ENCODE peak calls at places on chromosomes 4 and X, in six cellular contexts. One of them, this sample, is unnamed.

GRCh38 chr4:84878090-84878489 is 88.4 kb downstream of the WDFY3 start:
- DNase-seq in K562: no peak
- DNase-seq in HepG2: no peak
- DNase-seq in A549: no peak
- DNase-seq in endothelial cell of umbilical vein: peak
- DNase-seq in GM12878: no peak
- DNase-seq in this sample: no peak

GRCh38 chr4:113052379-113052951 is 3.0 kb downstream of the ANK2 start:
- DNase-seq in HepG2: no peak
- DNase-seq in K562: no peak
- DNase-seq in endothelial cell of umbilical vein: no peak
- DNase-seq in A549: no peak
- DNase-seq in GM12878: peak
- DNase-seq in this sample: peak

GRCh38 chr4:78213218-78213617 is 156.1 kb downstream of the FRAS1 start:
- DNase-seq in A549: no peak
- DNase-seq in K562: no peak
- DNase-seq in HepG2: no peak
- DNase-seq in GM12878: no peak
- DNase-seq in endothelial cell of umbilical vein: no peak
- DNase-seq in this sample: no peak

GRCh38 chrX:53321216-53321942 is 40.0 kb upstream of the IQSEC2 start:
- DNase-seq in GM12878: no peak
- DNase-seq in K562: peak
- DNase-seq in endothelial cell of umbilical vein: no peak
- DNase-seq in HepG2: no peak
- DNase-seq in A549: no peak
- DNase-seq in this sample: peak

GRCh38 chr4:29972121-29972520 is 748.0 kb upstream of the PCDH7 start:
- DNase-seq in HepG2: no peak
- DNase-seq in endothelial cell of umbilical vein: no peak
- DNase-seq in K562: no peak
- DNase-seq in GM12878: no peak
- DNase-seq in A549: no peak
- DNase-seq in this sample: no peak

GRCh38 chr4:185592845-185593488 is 57.7 kb upstream of the PDLIM3 start:
- DNase-seq in GM12878: no peak
- DNase-seq in K562: no peak
- DNase-seq in endothelial cell of umbilical vein: no peak
- DNase-seq in A549: peak
- DNase-seq in HepG2: no peak
- DNase-seq in this sample: no peak

GRCh38 chr4:52976523-52977230 is 114.6 kb downstream of the RASL11B start:
- DNase-seq in GM12878: no peak
- DNase-seq in endothelial cell of umbilical vein: peak
- DNase-seq in A549: no peak
- DNase-seq in K562: no peak
- DNase-seq in HepG2: no peak
- DNase-seq in this sample: no peak

GRCh38 chr4:76388160-76388908 is 32.6 kb downstream of the CCDC158 start:
- DNase-seq in GM12878: no peak
- DNase-seq in A549: peak
- DNase-seq in HepG2: peak
- DNase-seq in endothelial cell of umbilical vein: no peak
- DNase-seq in K562: no peak
- DNase-seq in this sample: no peak

GRCh38 chrX:41923257-41923924 is at the start of gene CASK:
- DNase-seq in HepG2: peak
- DNase-seq in endothelial cell of umbilical vein: peak
- DNase-seq in K562: peak
- DNase-seq in GM12878: peak
- DNase-seq in A549: peak
- DNase-seq in this sample: peak

GRCh38 chr4:78297075-78297815 is 240.1 kb downstream of the FRAS1 start:
- DNase-seq in GM12878: peak
- DNase-seq in A549: no peak
- DNase-seq in HepG2: no peak
- DNase-seq in endothelial cell of umbilical vein: no peak
- DNase-seq in K562: no peak
- DNase-seq in this sample: no peak

GRCh38 chr4:184355111-184355604 is 119.2 kb downstream of the IRF2 start:
- DNase-seq in K562: peak
- DNase-seq in endothelial cell of umbilical vein: peak
- DNase-seq in HepG2: peak
- DNase-seq in A549: peak
- DNase-seq in GM12878: peak
- DNase-seq in this sample: peak

GRCh38 chrX:44344687-44345086 is 1.2 kb upstream of the EFHC2 start:
- DNase-seq in K562: peak
- DNase-seq in HepG2: no peak
- DNase-seq in GM12878: no peak
- DNase-seq in A549: no peak
- DNase-seq in endothelial cell of umbilical vein: no peak
- DNase-seq in this sample: peak

GRCh38 chr4:54320826-54321320 is 91.8 kb downstream of the PDGFRA start:
- DNase-seq in endothelial cell of umbilical vein: no peak
- DNase-seq in K562: no peak
- DNase-seq in GM12878: no peak
- DNase-seq in A549: no peak
- DNase-seq in HepG2: no peak
- DNase-seq in this sample: no peak

GRCh38 chrX:74578137-74578536 is 36.3 kb downstream of the RLIM start:
- DNase-seq in GM12878: no peak
- DNase-seq in K562: no peak
- DNase-seq in endothelial cell of umbilical vein: no peak
- DNase-seq in HepG2: no peak
- DNase-seq in A549: no peak
- DNase-seq in this sample: no peak

GRCh38 chrX:41384041-41384705 is 50.2 kb downstream of the DDX3X start:
- DNase-seq in K562: peak
- DNase-seq in GM12878: no peak
- DNase-seq in endothelial cell of umbilical vein: no peak
- DNase-seq in HepG2: no peak
- DNase-seq in A549: peak
- DNase-seq in this sample: peak

GRCh38 chr4:2256781-2257191 is 5.1 kb downstream of the MXD4 start:
- DNase-seq in endothelial cell of umbilical vein: peak
- DNase-seq in A549: no peak
- DNase-seq in HepG2: no peak
- DNase-seq in GM12878: no peak
- DNase-seq in K562: no peak
- DNase-seq in this sample: no peak

GRCh38 chr4:58590714-58591113 is 1480.5 kb upstream of the IGFBP7 start:
- DNase-seq in A549: no peak
- DNase-seq in endothelial cell of umbilical vein: no peak
- DNase-seq in GM12878: no peak
- DNase-seq in HepG2: no peak
- DNase-seq in K562: no peak
- DNase-seq in this sample: no peak

GRCh38 chr4:121138014-121138413 is 26.1 kb downstream of the TNIP3 start:
- DNase-seq in A549: no peak
- DNase-seq in endothelial cell of umbilical vein: no peak
- DNase-seq in GM12878: no peak
- DNase-seq in K562: no peak
- DNase-seq in HepG2: no peak
- DNase-seq in this sample: no peak

GRCh38 chr4:21304061-21304541 is 603.8 kb downstream of the PACRGL start:
- DNase-seq in HepG2: no peak
- DNase-seq in A549: no peak
- DNase-seq in GM12878: no peak
- DNase-seq in K562: no peak
- DNase-seq in endothelial cell of umbilical vein: no peak
- DNase-seq in this sample: no peak

GRCh38 chrX:57772637-57773036 is 92.6 kb upstream of the NLRP2B start:
- DNase-seq in GM12878: no peak
- DNase-seq in HepG2: no peak
- DNase-seq in endothelial cell of umbilical vein: no peak
- DNase-seq in A549: peak
- DNase-seq in K562: no peak
- DNase-seq in this sample: peak

GRCh38 chr4:122873146-122873545 is 46.5 kb downstream of the FGF2 start:
- DNase-seq in K562: no peak
- DNase-seq in endothelial cell of umbilical vein: no peak
- DNase-seq in A549: peak
- DNase-seq in HepG2: no peak
- DNase-seq in GM12878: no peak
- DNase-seq in this sample: no peak

GRCh38 chr4:122875949-122876348 is 46.4 kb downstream of the NUDT6 start:
- DNase-seq in HepG2: no peak
- DNase-seq in endothelial cell of umbilical vein: no peak
- DNase-seq in A549: no peak
- DNase-seq in GM12878: no peak
- DNase-seq in K562: no peak
- DNase-seq in this sample: no peak

GRCh38 chr4:122873752-122874151 is 47.1 kb downstream of the FGF2 start:
- DNase-seq in K562: no peak
- DNase-seq in endothelial cell of umbilical vein: peak
- DNase-seq in GM12878: no peak
- DNase-seq in A549: peak
- DNase-seq in HepG2: no peak
- DNase-seq in this sample: no peak

GRCh38 chr4:122876456-122876855 is 45.9 kb downstream of the NUDT6 start:
- DNase-seq in A549: no peak
- DNase-seq in endothelial cell of umbilical vein: no peak
- DNase-seq in K562: no peak
- DNase-seq in HepG2: no peak
- DNase-seq in GM12878: no peak
- DNase-seq in this sample: no peak

DNA sequence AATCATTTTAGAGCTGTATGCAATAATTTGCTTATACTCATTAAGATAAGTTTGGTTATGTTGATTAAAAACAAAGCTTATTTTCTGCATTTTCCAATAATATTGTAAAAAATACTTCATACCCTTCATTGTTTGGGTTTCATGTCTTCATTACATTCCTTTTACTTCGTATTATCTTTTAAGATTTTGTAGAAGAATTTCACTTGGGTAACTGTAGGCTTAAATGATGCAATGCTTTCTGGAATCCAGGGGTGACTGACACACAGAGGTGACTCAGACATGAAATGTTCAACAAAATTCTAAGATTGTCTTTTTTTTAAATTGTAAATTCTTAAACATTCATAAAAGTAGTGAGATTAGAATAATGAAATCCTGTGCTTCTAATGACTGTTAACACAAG is 47.6 kb downstream of the FGF2 start:
- DNase-seq in endothelial cell of umbilical vein: peak
- DNase-seq in HepG2: peak
- DNase-seq in K562: no peak
- DNase-seq in GM12878: no peak
- DNase-seq in A549: peak
- DNase-seq in this sample: peak
- H3K4me3 ChIP-seq in endothelial cell of umbilical vein: no peak
- H3K4me3 ChIP-seq in HepG2: no peak
- H3K4me3 ChIP-seq in K562: no peak
- H3K4me3 ChIP-seq in GM12878: no peak
- H3K4me3 ChIP-seq in A549: peak
- H3K4me3 ChIP-seq in this sample: no peak

GRCh38 chrX:153640736-153641574 is 6.0 kb upstream of the DUSP9 start:
- DNase-seq in A549: no peak
- DNase-seq in endothelial cell of umbilical vein: no peak
- DNase-seq in K562: no peak
- DNase-seq in HepG2: no peak
- DNase-seq in GM12878: no peak
- DNase-seq in this sample: no peak
- TF ChIP-seq MYC in A549: no peak
- TF ChIP-seq MYC in endothelial cell of umbilical vein: no peak
- TF ChIP-seq MYC in K562: no peak
- TF ChIP-seq MYC in HepG2: no peak
- TF ChIP-seq MYC in GM12878: no peak
- TF ChIP-seq MYC in this sample: no peak

GRCh38 chr4:176261481-176261880 is 7.5 kb downstream of the ASB5 start:
- DNase-seq in K562: no peak
- DNase-seq in A549: no peak
- DNase-seq in GM12878: no peak
- DNase-seq in HepG2: no peak
- DNase-seq in endothelial cell of umbilical vein: no peak
- DNase-seq in this sample: no peak

GRCh38 chr4:176258135-176258534 is 10.9 kb downstream of the ASB5 start:
- DNase-seq in K562: no peak
- DNase-seq in A549: no peak
- DNase-seq in HepG2: no peak
- DNase-seq in endothelial cell of umbilical vein: no peak
- DNase-seq in GM12878: no peak
- DNase-seq in this sample: no peak

GRCh38 chr4:176262243-176262642 is 6.8 kb downstream of the ASB5 start:
- DNase-seq in A549: no peak
- DNase-seq in endothelial cell of umbilical vein: no peak
- DNase-seq in HepG2: no peak
- DNase-seq in GM12878: peak
- DNase-seq in K562: no peak
- DNase-seq in this sample: no peak

GRCh38 chr4:176259330-176260090 is 9.5 kb downstream of the ASB5 start:
- DNase-seq in GM12878: no peak
- DNase-seq in K562: no peak
- DNase-seq in A549: no peak
- DNase-seq in HepG2: no peak
- DNase-seq in endothelial cell of umbilical vein: no peak
- DNase-seq in this sample: no peak

GRCh38 chr4:176261018-176261417 is 8.0 kb downstream of the ASB5 start:
- DNase-seq in GM12878: no peak
- DNase-seq in K562: no peak
- DNase-seq in HepG2: no peak
- DNase-seq in A549: no peak
- DNase-seq in endothelial cell of umbilical vein: no peak
- DNase-seq in this sample: no peak
- H3K4me3 ChIP-seq in GM12878: no peak
- H3K4me3 ChIP-seq in K562: no peak
- H3K4me3 ChIP-seq in HepG2: no peak
- H3K4me3 ChIP-seq in A549: no peak
- H3K4me3 ChIP-seq in endothelial cell of umbilical vein: no peak
- H3K4me3 ChIP-seq in this sample: no peak

GRCh38 chrX:143429831-143430230 is 87.4 kb downstream of the SPANXN3 start:
- DNase-seq in HepG2: no peak
- DNase-seq in GM12878: no peak
- DNase-seq in K562: no peak
- DNase-seq in A549: no peak
- DNase-seq in endothelial cell of umbilical vein: no peak
- DNase-seq in this sample: no peak

GRCh38 chrX:143429021-143429570 is 88.2 kb downstream of the SPANXN3 start:
- DNase-seq in A549: no peak
- DNase-seq in HepG2: no peak
- DNase-seq in GM12878: no peak
- DNase-seq in endothelial cell of umbilical vein: no peak
- DNase-seq in K562: no peak
- DNase-seq in this sample: no peak
- TF ChIP-seq MYC in A549: no peak
- TF ChIP-seq MYC in HepG2: no peak
- TF ChIP-seq MYC in GM12878: no peak
- TF ChIP-seq MYC in endothelial cell of umbilical vein: no peak
- TF ChIP-seq MYC in K562: no peak
- TF ChIP-seq MYC in this sample: no peak